ENCODE peak calls at places on chromosome 22, in seven cellular contexts. R is endothelial cell, E is amniotic stem cell, F is NCI-H345, I is activated T-cell treated with anti-CD3 and anti-CD28 coated beads for 48 hours, Z is neural progenitor cell, T is fibroblast of mammary gland. L is an unnamed sample.

GRCh38 chr22:46430961-46431838 is 95.7 kb downstream of the TRMU start:
- DNase-seq in R (no peak), E (no peak), F (no peak), I (no peak), Z (no peak), T (no peak), L (no peak)

GRCh38 chr22:36151006-36151595 is 9.5 kb downstream of the APOL3 start:
- DNase-seq in R (no peak), E (no peak), F (no peak), I (no peak), Z (no peak), T (peak), L (no peak)

GRCh38 chr22:39960791-39961746 is 872 bp downstream of the TMA7B start:
- DNase-seq in R (no peak), E (no peak), F (no peak), I (peak), Z (no peak), T (peak), L (no peak)

GRCh38 chr22:19554834-19555404 is 30.7 kb upstream of the CLDN5 start:
- DNase-seq in R (peak), E (no peak), F (no peak), I (no peak), Z (peak), T (peak), L (peak)

GRCh38 chr22:48753381-48753730 is 1074.3 kb downstream of the BRD1 start:
- DNase-seq in R (no peak), E (no peak), F (no peak), I (no peak), Z (no peak), T (no peak), L (no peak)

GRCh38 chr22:48722661-48723060 is 1105.0 kb downstream of the BRD1 start:
- DNase-seq in R (no peak), E (no peak), F (no peak), I (no peak), Z (no peak), T (no peak), L (no peak)

GRCh38 chr22:50019316-50019715 is 6.8 kb upstream of the IL17REL start:
- DNase-seq in R (no peak), E (no peak), F (no peak), I (no peak), Z (no peak), T (no peak), L (no peak)

GRCh38 chr22:39174498-39175120 is 22.1 kb upstream of the CBX7 start:
- DNase-seq in R (peak), E (peak), F (no peak), I (peak), Z (peak), T (peak), L (peak)

GRCh38 chr22:29744902-29745301 is 21.9 kb downstream of the ZMAT5 start:
- DNase-seq in R (no peak), E (no peak), F (peak), I (no peak), Z (no peak), T (peak), L (no peak)

GRCh38 chr22:24548812-24549211 is 6.1 kb downstream of the GUCD1 start:
- DNase-seq in R (no peak), E (no peak), F (no peak), I (no peak), Z (no peak), T (no peak), L (no peak)

GRCh38 chr22:45768490-45768889 is 96.9 kb downstream of the ATXN10 start:
- DNase-seq in R (no peak), E (no peak), F (no peak), I (no peak), Z (peak), T (no peak), L (no peak)

GRCh38 chr22:31272522-31273446 is 19.5 kb downstream of the PIK3IP1 start:
- DNase-seq in R (peak), E (peak), F (peak), I (no peak), Z (peak), T (peak), L (peak)

GRCh38 chr22:20654343-20655208 is 119.3 kb upstream of the SERPIND1 start:
- DNase-seq in R (no peak), E (no peak), F (no peak), I (no peak), Z (no peak), T (no peak), L (peak)

GRCh38 chr22:26617251-26618199 is at the start of gene CRYBB1:
- DNase-seq in R (no peak), E (no peak), F (no peak), I (no peak), Z (peak), T (peak), L (no peak)

GRCh38 chr22:46914481-46914880 is 152.0 kb downstream of the TBC1D22A start:
- DNase-seq in R (no peak), E (no peak), F (no peak), I (no peak), Z (no peak), T (no peak), L (no peak)

GRCh38 chr22:30866216-30866615 is 102.4 kb downstream of the MORC2 start:
- DNase-seq in R (no peak), E (no peak), F (no peak), I (no peak), Z (no peak), T (no peak), L (no peak)

GRCh38 chr22:46008836-46009596 is 32.1 kb upstream of the WNT7B start:
- DNase-seq in R (no peak), E (no peak), F (no peak), I (no peak), Z (no peak), T (no peak), L (no peak)

GRCh38 chr22:47012589-47013365 is 250.3 kb downstream of the TBC1D22A start:
- DNase-seq in R (no peak), E (no peak), F (no peak), I (no peak), Z (no peak), T (no peak), L (no peak)

GRCh38 chr22:30636226-30637077 is 871 bp downstream of the SLC35E4 start:
- DNase-seq in R (peak), E (no peak), F (no peak), I (no peak), Z (peak), T (peak), L (peak)

GRCh38 chr22:19066531-19067271 is 55.5 kb downstream of the DGCR2 start:
- DNase-seq in R (no peak), E (peak), F (no peak), I (no peak), Z (no peak), T (peak), L (no peak)

GRCh38 chr22:45082795-45083194 is 73.0 kb upstream of the PHF21B start:
- DNase-seq in R (peak), E (no peak), F (no peak), I (peak), Z (peak), T (peak), L (peak)

GRCh38 chr22:26259510-26259909 is 90.2 kb downstream of the SEZ6L start:
- DNase-seq in R (peak), E (no peak), F (no peak), I (peak), Z (peak), T (peak), L (peak)

GRCh38 chr22:19959043-19959586 is 17.5 kb upstream of the TXNRD2 start:
- DNase-seq in R (peak), E (no peak), F (no peak), I (no peak), Z (peak), T (peak), L (peak)

GRCh38 chr22:30201970-30202369 is 44.6 kb downstream of the LIF start:
- DNase-seq in R (no peak), E (no peak), F (no peak), I (no peak), Z (no peak), T (peak), L (no peak)

GRCh38 chr22:17570851-17571631 is 7.7 kb downstream of the SLC25A18 start:
- DNase-seq in R (no peak), E (no peak), F (no peak), I (no peak), Z (no peak), T (peak), L (no peak)

GRCh38 chr22:40216041-40216756 is 38.5 kb downstream of the TNRC6B start:
- DNase-seq in R (no peak), E (no peak), F (no peak), I (no peak), Z (no peak), T (no peak), L (peak)

GRCh38 chr22:33000342-33001280 is 57.6 kb downstream of the SYN3 start:
- DNase-seq in R (peak), E (no peak), F (no peak), I (peak), Z (peak), T (peak), L (peak)

GRCh38 chr22:43226368-43226979 is 39.5 kb upstream of the TTLL12 start:
- DNase-seq in R (no peak), E (no peak), F (no peak), I (no peak), Z (peak), T (no peak), L (peak)

GRCh38 chr22:37741312-37741795 is 44.5 kb downstream of the TRIOBP start:
- DNase-seq in R (no peak), E (peak), F (peak), I (no peak), Z (peak), T (peak), L (no peak)

GRCh38 chr22:24592144-24592845 is 578 bp downstream of the LRRC75B start:
- DNase-seq in R (no peak), E (no peak), F (peak), I (no peak), Z (peak), T (peak), L (peak)

GRCh38 chr22:23939017-23939357 is 22.0 kb downstream of the GSTT2B start:
- DNase-seq in R (no peak), E (no peak), F (no peak), I (no peak), Z (no peak), T (no peak), L (no peak)

GRCh38 chr22:49106136-49106930 is 721.3 kb downstream of the BRD1 start:
- DNase-seq in R (no peak), E (no peak), F (no peak), I (no peak), Z (peak), T (no peak), L (no peak)

GRCh38 chr22:39277135-39277607 is 32.4 kb upstream of the PDGFB start:
- DNase-seq in R (no peak), E (peak), F (no peak), I (no peak), Z (no peak), T (peak), L (no peak)

GRCh38 chr22:27488456-27489224 is 312.9 kb downstream of the MN1 start:
- DNase-seq in R (no peak), E (no peak), F (no peak), I (no peak), Z (no peak), T (no peak), L (no peak)

GRCh38 chr22:50087646-50088045 is 2.2 kb upstream of the MOV10L1 start:
- DNase-seq in R (no peak), E (no peak), F (no peak), I (no peak), Z (no peak), T (no peak), L (no peak)

GRCh38 chr22:37803195-37803635 is 4.5 kb upstream of the GCAT start:
- DNase-seq in R (peak), E (no peak), F (peak), I (no peak), Z (peak), T (no peak), L (no peak)

L was measured in H9.